ENCODE peak calls at places on chromosomes 16 and 17, in ten cellular contexts. O is neural crest cell; J is breast epithelium; K is heart left ventricle; X is A549; A is GM12878; C is HCT116; G is endothelial cell; U is CD4-positive, alpha-beta T cell; V is B cell. W is an unnamed sample.

GRCh38 chr16:84907575-84907974 is 87.8 kb downstream of the CRISPLD2 start:
- DNase-seq in O (no peak), J (peak), K (peak), X (no peak), A (no peak), C (no peak), G (no peak), U (no peak), V (no peak), W (no peak)

GRCh38 chr16:85124636-85125346 is 12.5 kb upstream of the CIBAR2 start:
- DNase-seq in O (no peak), J (no peak), K (no peak), X (no peak), A (no peak), C (no peak), G (no peak), U (no peak), V (no peak), W (no peak)

GRCh38 chr17:75689441-75689873 is 22.3 kb downstream of the SAP30BP start:
- DNase-seq in O (no peak), J (peak), K (no peak), X (no peak), A (peak), C (no peak), G (no peak), U (peak), V (peak), W (no peak)

GRCh38 chr16:78579020-78579419 is 479.6 kb downstream of the WWOX start:
- DNase-seq in O (no peak), J (no peak), K (no peak), X (no peak), A (no peak), C (no peak), G (no peak), U (no peak), V (no peak), W (no peak)

GRCh38 chr17:7285679-7286078 is 4.2 kb downstream of the SLC2A4 start:
- DNase-seq in O (no peak), J (no peak), K (no peak), X (no peak), A (no peak), C (no peak), G (no peak), U (no peak), V (no peak), W (no peak)

GRCh38 chr16:85137323-85138072 is 25.2 kb upstream of the CIBAR2 start:
- DNase-seq in O (peak), J (peak), K (peak), X (peak), A (no peak), C (no peak), G (no peak), U (no peak), V (no peak), W (no peak)

GRCh38 chr17:14748036-14748715 is 447.3 kb downstream of the HS3ST3B1 start:
- DNase-seq in O (no peak), J (no peak), K (no peak), X (no peak), A (no peak), C (no peak), G (no peak), U (no peak), V (no peak), W (no peak)

GRCh38 chr17:12620200-12620720 is 45.4 kb upstream of the MYOCD start:
- DNase-seq in O (no peak), J (no peak), K (no peak), X (peak), A (no peak), C (no peak), G (no peak), U (no peak), V (no peak), W (no peak)

GRCh38 chr17:76635659-76636360 is 7.7 kb downstream of the ST6GALNAC1 start:
- DNase-seq in O (no peak), J (no peak), K (no peak), X (no peak), A (no peak), C (no peak), G (no peak), U (no peak), V (no peak), W (no peak)

GRCh38 chr16:57627184-57627871 is 1.1 kb upstream of the ADGRG1 start:
- DNase-seq in O (no peak), J (peak), K (no peak), X (peak), A (no peak), C (no peak), G (peak), U (no peak), V (no peak), W (no peak)

GRCh38 chr16:53985865-53986264 is 281.9 kb downstream of the FTO start:
- DNase-seq in O (no peak), J (no peak), K (no peak), X (no peak), A (no peak), C (no peak), G (no peak), U (no peak), V (no peak), W (no peak)

GRCh38 chr16:53980675-53981074 is 276.7 kb downstream of the FTO start:
- DNase-seq in O (no peak), J (no peak), K (no peak), X (no peak), A (no peak), C (no peak), G (no peak), U (no peak), V (no peak), W (no peak)

GRCh38 chr16:53982631-53983042 is 278.7 kb downstream of the FTO start:
- DNase-seq in O (no peak), J (no peak), K (no peak), X (no peak), A (no peak), C (no peak), G (no peak), U (no peak), V (no peak), W (no peak)

GRCh38 chr16:53988136-53988535 is 284.2 kb downstream of the FTO start:
- DNase-seq in O (no peak), J (no peak), K (no peak), X (no peak), A (no peak), C (no peak), G (no peak), U (no peak), V (no peak), W (no peak)

GRCh38 chr16:53984936-53985335 is 281.0 kb downstream of the FTO start:
- DNase-seq in O (no peak), J (no peak), K (no peak), X (no peak), A (no peak), C (no peak), G (no peak), U (no peak), V (no peak), W (no peak)
- TF ChIP-seq CTCF in O (no peak), J (no peak), K (no peak), X (no peak), A (no peak), C (no peak), G (no peak), U (no peak), V (no peak), W (no peak)

GRCh38 chr16:68844211-68844564 is 857 bp downstream of the TANGO6 start:
- DNase-seq in O (no peak), J (no peak), K (no peak), X (no peak), A (peak), C (no peak), G (no peak), U (no peak), V (no peak), W (no peak)

GRCh38 chr16:68848786-68849185 is 5.5 kb downstream of the TANGO6 start:
- DNase-seq in O (no peak), J (no peak), K (no peak), X (no peak), A (no peak), C (no peak), G (no peak), U (no peak), V (no peak), W (no peak)

GRCh38 chr16:68839831-68840230 is 3.5 kb upstream of the TANGO6 start:
- DNase-seq in O (no peak), J (no peak), K (no peak), X (no peak), A (no peak), C (no peak), G (no peak), U (no peak), V (no peak), W (no peak)

GRCh38 chr16:68843482-68844210 is at the start of gene TANGO6:
- DNase-seq in O (peak), J (peak), K (peak), X (peak), A (peak), C (peak), G (peak), U (peak), V (peak), W (peak)
- TF ChIP-seq CTCF in O (peak), J (peak), K (no peak), X (peak), A (peak), C (peak), G (no peak), U (peak), V (no peak), W (no peak)

GRCh38 chr17:67377727-67378443 is 804 bp downstream of the PITPNC1 start:
- DNase-seq in O (peak), J (peak), K (peak), X (peak), A (no peak), C (no peak), G (peak), U (peak), V (peak), W (peak)
- TF ChIP-seq CTCF in O (peak), J (no peak), K (no peak), X (peak), A (peak), C (no peak), G (no peak), U (peak), V (no peak), W (no peak)

DNA sequence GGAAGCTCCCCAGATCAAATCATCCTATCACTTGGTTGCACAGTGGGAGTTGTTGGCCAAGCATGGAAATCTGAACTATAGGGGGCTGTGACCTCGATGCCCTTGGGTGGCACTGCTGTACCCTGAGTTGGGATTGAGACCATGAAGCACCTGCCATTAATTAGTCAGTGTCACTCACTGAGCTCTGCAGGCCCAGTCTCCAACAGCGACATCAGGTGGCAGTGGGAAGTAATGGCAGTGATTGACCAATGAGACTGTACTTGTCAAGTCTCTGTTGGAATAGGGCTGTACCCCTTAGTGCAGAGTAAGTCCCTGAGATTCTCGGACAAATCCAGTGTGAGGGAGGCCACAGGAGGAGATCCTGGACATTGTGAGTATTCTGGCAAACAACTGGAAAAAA is 118.0 kb upstream of the RPL38 start:
- DNase-seq in O (no peak), J (no peak), K (no peak), X (peak), A (no peak), C (peak), G (no peak), U (no peak), V (no peak), W (no peak)
- TF ChIP-seq CTCF in O (peak), J (no peak), K (no peak), X (no peak), A (peak), C (peak), G (peak), U (no peak), V (no peak), W (no peak)

DNA sequence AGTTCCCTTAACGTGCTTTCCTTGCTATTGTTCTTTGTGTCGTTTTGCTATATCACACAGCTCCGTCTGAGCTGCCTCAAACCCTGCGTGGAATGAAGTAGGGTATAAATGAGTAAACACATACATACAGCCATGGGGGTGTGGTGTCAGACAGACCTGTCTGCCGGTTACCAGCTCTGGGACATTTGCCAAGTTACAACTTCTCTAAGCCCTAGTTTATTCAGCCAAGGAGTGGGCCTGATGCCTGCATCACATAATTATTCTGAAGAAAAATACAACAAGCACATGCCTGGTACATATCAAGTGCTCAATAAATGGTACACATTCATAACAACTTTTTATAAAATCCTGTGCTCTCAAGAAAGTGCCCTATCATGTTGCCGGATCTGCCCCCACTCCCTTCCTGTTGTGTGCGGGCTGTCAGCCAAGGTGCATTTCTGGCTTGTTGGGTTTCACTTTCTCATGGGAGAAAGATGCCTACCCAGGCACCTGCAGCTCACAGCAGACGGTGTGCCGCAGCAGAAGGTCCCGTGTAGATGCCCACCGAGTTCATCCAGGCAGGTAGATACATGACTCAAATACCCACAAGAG is 30.5 kb downstream of the SMPD3 start:
- DNase-seq in O (no peak), J (peak), K (peak), X (no peak), A (peak), C (no peak), G (no peak), U (peak), V (peak), W (peak)
- TF ChIP-seq CTCF in O (no peak), J (no peak), K (no peak), X (no peak), A (no peak), C (no peak), G (no peak), U (no peak), V (no peak), W (no peak)

GRCh38 chr17:44565866-44566443 is 8.7 kb downstream of the FZD2 start:
- DNase-seq in O (no peak), J (no peak), K (no peak), X (no peak), A (no peak), C (no peak), G (no peak), U (no peak), V (no peak), W (no peak)
- TF ChIP-seq CTCF in O (peak), J (no peak), K (no peak), X (peak), A (peak), C (peak), G (peak), U (no peak), V (peak), W (no peak)